ENCODE peak calls at places on chromosome 15, in five cellular contexts. One of them, this sample, is unnamed.

GRCh38 chr15:96183020-96183926 is 147.2 kb upstream of the NR2F2 start:
- DNase-seq in nephron progenitor cell: no peak
- DNase-seq in K562: no peak
- DNase-seq in sigmoid colon: no peak
- DNase-seq in AG09309: no peak
- DNase-seq in this sample: no peak

GRCh38 chr15:49064884-49065283 is 18.6 kb upstream of the SECISBP2L start:
- DNase-seq in sigmoid colon: no peak
- DNase-seq in K562: no peak
- DNase-seq in nephron progenitor cell: no peak
- DNase-seq in AG09309: no peak
- DNase-seq in this sample: no peak

GRCh38 chr15:41937568-41937923 is 34.8 kb downstream of the EHD4 start:
- DNase-seq in sigmoid colon: no peak
- DNase-seq in nephron progenitor cell: no peak
- DNase-seq in AG09309: no peak
- DNase-seq in K562: no peak
- DNase-seq in this sample: no peak

GRCh38 chr15:59255647-59256380 is 49.2 kb downstream of the LDHAL6B start:
- DNase-seq in AG09309: no peak
- DNase-seq in sigmoid colon: no peak
- DNase-seq in K562: no peak
- DNase-seq in nephron progenitor cell: no peak
- DNase-seq in this sample: no peak

GRCh38 chr15:67801926-67802914 is 23.1 kb upstream of the SKOR1 start:
- DNase-seq in AG09309: no peak
- DNase-seq in sigmoid colon: no peak
- DNase-seq in K562: no peak
- DNase-seq in nephron progenitor cell: no peak
- DNase-seq in this sample: no peak

GRCh38 chr15:58139631-58140522 is 1.7 kb downstream of the AQP9 start:
- DNase-seq in sigmoid colon: no peak
- DNase-seq in K562: no peak
- DNase-seq in AG09309: peak; percentile 28
- DNase-seq in nephron progenitor cell: no peak
- DNase-seq in this sample: no peak

GRCh38 chr15:90482124-90483011 is 47.4 kb upstream of the CRTC3 start:
- DNase-seq in nephron progenitor cell: peak; percentile 48
- DNase-seq in sigmoid colon: no peak
- DNase-seq in K562: peak; percentile 48
- DNase-seq in AG09309: peak; percentile 40
- DNase-seq in this sample: peak; percentile 28

GRCh38 chr15:75123395-75123794 is 78.3 kb upstream of the C15orf39 start:
- DNase-seq in AG09309: peak; percentile 88
- DNase-seq in K562: no peak
- DNase-seq in nephron progenitor cell: no peak
- DNase-seq in sigmoid colon: no peak
- DNase-seq in this sample: peak; percentile 75

GRCh38 chr15:80825361-80826030 is 46.3 kb downstream of the CEMIP start:
- DNase-seq in sigmoid colon: no peak
- DNase-seq in nephron progenitor cell: no peak
- DNase-seq in K562: no peak
- DNase-seq in AG09309: no peak
- DNase-seq in this sample: peak; percentile 69

GRCh38 chr15:89088605-89089315 is 504 bp downstream of the ABHD2 start:
- DNase-seq in K562: no peak
- DNase-seq in nephron progenitor cell: peak; percentile 20
- DNase-seq in sigmoid colon: peak; percentile 70
- DNase-seq in AG09309: no peak
- DNase-seq in this sample: no peak

GRCh38 chr15:38148476-38148875 is 104.2 kb upstream of the SPRED1 start:
- DNase-seq in AG09309: no peak
- DNase-seq in K562: no peak
- DNase-seq in sigmoid colon: no peak
- DNase-seq in nephron progenitor cell: no peak
- DNase-seq in this sample: no peak

GRCh38 chr15:31352911-31353811 is 26.5 kb downstream of the KLF13 start:
- DNase-seq in K562: peak; percentile 33
- DNase-seq in sigmoid colon: peak; percentile 89
- DNase-seq in nephron progenitor cell: no peak
- DNase-seq in AG09309: peak; percentile 82
- DNase-seq in this sample: peak; percentile 76
- TF ChIP-seq CTCF in K562: no peak
- TF ChIP-seq CTCF in sigmoid colon: no peak
- TF ChIP-seq CTCF in nephron progenitor cell: no peak
- TF ChIP-seq CTCF in AG09309: no peak
- TF ChIP-seq CTCF in this sample: no peak

GRCh38 chr15:27473846-27474245 is 502.9 kb downstream of the GABRG3 start:
- DNase-seq in nephron progenitor cell: no peak
- DNase-seq in sigmoid colon: no peak
- DNase-seq in K562: no peak
- DNase-seq in AG09309: no peak
- DNase-seq in this sample: no peak
- TF ChIP-seq CTCF in nephron progenitor cell: no peak
- TF ChIP-seq CTCF in sigmoid colon: no peak
- TF ChIP-seq CTCF in K562: no peak
- TF ChIP-seq CTCF in AG09309: no peak
- TF ChIP-seq CTCF in this sample: no peak

GRCh38 chr15:34158355-34158754 is 51.5 kb downstream of the KATNBL1 start:
- DNase-seq in sigmoid colon: no peak
- DNase-seq in AG09309: no peak
- DNase-seq in K562: no peak
- DNase-seq in nephron progenitor cell: no peak
- DNase-seq in this sample: no peak

GRCh38 chr15:34155859-34156258 is 54.0 kb downstream of the PGBD4 start:
- DNase-seq in K562: no peak
- DNase-seq in nephron progenitor cell: no peak
- DNase-seq in sigmoid colon: no peak
- DNase-seq in AG09309: no peak
- DNase-seq in this sample: no peak

GRCh38 chr15:34161329-34161953 is 48.5 kb downstream of the KATNBL1 start:
- DNase-seq in AG09309: no peak
- DNase-seq in nephron progenitor cell: no peak
- DNase-seq in K562: no peak
- DNase-seq in sigmoid colon: no peak
- DNase-seq in this sample: no peak

GRCh38 chr15:34154725-34155204 is 52.9 kb downstream of the PGBD4 start:
- DNase-seq in sigmoid colon: no peak
- DNase-seq in K562: no peak
- DNase-seq in AG09309: no peak
- DNase-seq in nephron progenitor cell: no peak
- DNase-seq in this sample: no peak

DNA sequence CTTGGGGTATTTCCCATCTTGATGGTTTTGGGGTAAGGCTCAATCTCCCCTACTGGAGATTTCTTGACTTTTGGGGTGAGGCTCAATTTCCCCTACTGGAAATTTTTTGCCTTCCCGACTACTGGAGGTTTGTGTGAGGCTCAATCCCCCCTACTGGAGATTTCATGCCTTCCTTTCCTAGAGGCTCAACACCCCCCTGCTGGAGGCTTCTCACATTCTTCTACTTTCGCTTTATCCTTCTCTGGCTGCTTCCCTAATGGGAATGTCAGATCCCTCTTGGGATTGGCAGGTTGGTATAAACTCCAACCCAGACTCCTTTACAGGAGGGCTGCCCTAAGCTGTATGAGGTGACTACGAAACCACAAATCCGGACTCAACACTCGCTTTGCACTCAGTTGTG is 49.2 kb downstream of the KATNBL1 start:
- DNase-seq in AG09309: no peak
- DNase-seq in nephron progenitor cell: no peak
- DNase-seq in K562: no peak
- DNase-seq in sigmoid colon: no peak
- DNase-seq in this sample: no peak
- TF ChIP-seq CTCF in AG09309: no peak
- TF ChIP-seq CTCF in nephron progenitor cell: no peak
- TF ChIP-seq CTCF in K562: no peak
- TF ChIP-seq CTCF in sigmoid colon: no peak
- TF ChIP-seq CTCF in this sample: no peak

GRCh38 chr15:35260961-35261360 is 175.9 kb upstream of the NANOGP8 start:
- DNase-seq in sigmoid colon: no peak
- DNase-seq in K562: no peak
- DNase-seq in nephron progenitor cell: no peak
- DNase-seq in AG09309: no peak
- DNase-seq in this sample: no peak

GRCh38 chr15:35254052-35254451 is 169.0 kb upstream of the NANOGP8 start:
- DNase-seq in nephron progenitor cell: no peak
- DNase-seq in AG09309: no peak
- DNase-seq in sigmoid colon: no peak
- DNase-seq in K562: no peak
- DNase-seq in this sample: no peak

GRCh38 chr15:35252351-35252865 is 167.3 kb upstream of the NANOGP8 start:
- DNase-seq in AG09309: no peak
- DNase-seq in nephron progenitor cell: peak; percentile 6
- DNase-seq in sigmoid colon: no peak
- DNase-seq in K562: no peak
- DNase-seq in this sample: no peak

GRCh38 chr15:35256555-35256954 is 171.5 kb upstream of the NANOGP8 start:
- DNase-seq in K562: no peak
- DNase-seq in nephron progenitor cell: no peak
- DNase-seq in sigmoid colon: no peak
- DNase-seq in AG09309: no peak
- DNase-seq in this sample: no peak

GRCh38 chr15:35256141-35256540 is 171.0 kb upstream of the NANOGP8 start:
- DNase-seq in AG09309: no peak
- DNase-seq in nephron progenitor cell: no peak
- DNase-seq in sigmoid colon: no peak
- DNase-seq in K562: no peak
- DNase-seq in this sample: no peak
- TF ChIP-seq CTCF in AG09309: no peak
- TF ChIP-seq CTCF in nephron progenitor cell: no peak
- TF ChIP-seq CTCF in sigmoid colon: no peak
- TF ChIP-seq CTCF in K562: no peak
- TF ChIP-seq CTCF in this sample: no peak

DNA sequence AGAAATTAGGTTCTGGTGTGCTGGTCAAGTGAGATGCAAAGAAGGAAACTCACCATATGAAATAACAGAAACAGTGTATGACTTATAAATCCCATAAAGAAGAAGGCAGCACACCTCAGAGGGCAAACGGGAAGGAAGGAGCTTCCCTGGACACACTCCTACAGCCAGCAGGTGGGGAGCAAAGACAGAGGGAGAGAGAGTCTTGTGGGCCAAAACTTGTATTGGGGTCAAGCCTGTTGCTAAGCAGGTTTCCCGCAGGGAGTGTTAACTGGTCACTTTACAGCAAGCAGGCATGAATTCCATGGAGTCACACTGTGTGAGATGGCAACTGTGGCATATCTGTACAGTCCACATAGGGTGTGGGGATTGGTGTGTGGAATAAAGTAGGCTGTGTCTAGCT is 222.9 kb upstream of the NDN start:
- DNase-seq in nephron progenitor cell: no peak
- DNase-seq in K562: no peak
- DNase-seq in sigmoid colon: no peak
- DNase-seq in AG09309: no peak
- DNase-seq in this sample: no peak
- TF ChIP-seq CTCF in nephron progenitor cell: no peak
- TF ChIP-seq CTCF in K562: no peak
- TF ChIP-seq CTCF in sigmoid colon: no peak
- TF ChIP-seq CTCF in AG09309: no peak
- TF ChIP-seq CTCF in this sample: no peak

DNA sequence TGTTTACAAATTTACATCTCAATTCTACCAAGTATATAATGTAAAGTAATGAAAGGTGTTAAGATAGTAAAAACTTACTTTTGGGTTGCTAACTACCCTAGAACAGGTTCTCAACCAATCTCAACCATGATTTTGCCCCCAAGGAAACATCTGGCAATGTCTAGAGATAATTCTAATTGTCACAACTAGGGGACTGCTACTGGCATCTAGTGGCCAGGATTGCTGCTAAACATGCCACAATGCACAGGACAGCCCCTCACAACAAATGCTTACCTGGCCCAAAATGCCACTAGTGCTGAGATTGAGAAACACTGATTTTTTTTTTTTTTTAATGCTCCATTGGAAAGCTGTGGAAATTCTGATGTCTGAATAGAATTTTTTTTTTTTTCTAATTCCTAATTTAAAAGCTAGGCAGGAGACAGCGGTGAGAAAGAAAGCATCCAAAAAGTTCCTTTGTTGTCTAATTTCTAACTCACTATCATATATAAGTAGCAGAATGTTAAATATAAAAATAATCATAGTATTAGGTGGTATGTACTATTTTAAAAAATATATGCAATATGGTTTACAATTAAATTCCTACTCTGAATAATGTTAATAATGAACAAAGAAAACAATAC is 81.5 kb downstream of the TJP1 start:
- DNase-seq in sigmoid colon: no peak
- DNase-seq in K562: no peak
- DNase-seq in nephron progenitor cell: no peak
- DNase-seq in AG09309: no peak
- DNase-seq in this sample: no peak
- TF ChIP-seq CTCF in sigmoid colon: no peak
- TF ChIP-seq CTCF in K562: peak; percentile 16
- TF ChIP-seq CTCF in nephron progenitor cell: no peak
- TF ChIP-seq CTCF in AG09309: no peak
- TF ChIP-seq CTCF in this sample: no peak

GRCh38 chr15:77419050-77419835 is 661 bp downstream of the PEAK1 start:
- DNase-seq in nephron progenitor cell: peak; percentile 63
- DNase-seq in AG09309: no peak
- DNase-seq in sigmoid colon: peak; percentile 70
- DNase-seq in K562: peak; percentile 67
- DNase-seq in this sample: no peak
- TF ChIP-seq CTCF in nephron progenitor cell: no peak
- TF ChIP-seq CTCF in AG09309: peak; percentile 21
- TF ChIP-seq CTCF in sigmoid colon: no peak
- TF ChIP-seq CTCF in K562: peak; percentile 42
- TF ChIP-seq CTCF in this sample: peak; percentile 27

This sample was measured in AG09319.